ENCODE peak calls at places on chromosomes 1 and 21, in six cellular contexts. One of them, this sample, is unnamed.

GRCh38 chr1:50702395-50702794 is 257.7 kb downstream of the FAF1 start:
- DNase-seq in cardiac muscle cell: no peak
- DNase-seq in small intestine: no peak
- DNase-seq in WTC11: no peak
- DNase-seq in H9: no peak
- DNase-seq in activated T-cell treated with anti-CD3 and anti-CD28 coated beads for 4 hours: no peak
- DNase-seq in this sample: no peak

GRCh38 chr1:147808025-147808424 is 47.6 kb upstream of the GJA5 start:
- DNase-seq in activated T-cell treated with anti-CD3 and anti-CD28 coated beads for 4 hours: no peak
- DNase-seq in H9: no peak
- DNase-seq in small intestine: no peak
- DNase-seq in cardiac muscle cell: no peak
- DNase-seq in WTC11: no peak
- DNase-seq in this sample: peak; percentile 87

GRCh38 chr1:178564783-178565180 is 51.9 kb downstream of the TEX35 start:
- DNase-seq in small intestine: no peak
- DNase-seq in WTC11: no peak
- DNase-seq in cardiac muscle cell: no peak
- DNase-seq in activated T-cell treated with anti-CD3 and anti-CD28 coated beads for 4 hours: no peak
- DNase-seq in H9: no peak
- DNase-seq in this sample: no peak

GRCh38 chr1:209886219-209886536 is 51.8 kb upstream of the SYT14 start:
- DNase-seq in small intestine: no peak
- DNase-seq in WTC11: no peak
- DNase-seq in H9: no peak
- DNase-seq in cardiac muscle cell: no peak
- DNase-seq in activated T-cell treated with anti-CD3 and anti-CD28 coated beads for 4 hours: no peak
- DNase-seq in this sample: no peak

GRCh38 chr1:231619257-231619634 is 7.3 kb upstream of the DISC1 start:
- DNase-seq in WTC11: no peak
- DNase-seq in cardiac muscle cell: no peak
- DNase-seq in activated T-cell treated with anti-CD3 and anti-CD28 coated beads for 4 hours: no peak
- DNase-seq in H9: no peak
- DNase-seq in small intestine: no peak
- DNase-seq in this sample: no peak

GRCh38 chr1:175267716-175268416 is 75.3 kb upstream of the KIAA0040 start:
- DNase-seq in activated T-cell treated with anti-CD3 and anti-CD28 coated beads for 4 hours: no peak
- DNase-seq in H9: no peak
- DNase-seq in cardiac muscle cell: peak; percentile 1
- DNase-seq in small intestine: no peak
- DNase-seq in WTC11: no peak
- DNase-seq in this sample: no peak

GRCh38 chr1:12542596-12543592 is 75.1 kb downstream of the DHRS3 start:
- DNase-seq in WTC11: no peak
- DNase-seq in small intestine: no peak
- DNase-seq in H9: no peak
- DNase-seq in cardiac muscle cell: no peak
- DNase-seq in activated T-cell treated with anti-CD3 and anti-CD28 coated beads for 4 hours: no peak
- DNase-seq in this sample: no peak

GRCh38 chr1:211531194-211532085 is 39.5 kb upstream of the RD3 start:
- DNase-seq in WTC11: no peak
- DNase-seq in cardiac muscle cell: no peak
- DNase-seq in activated T-cell treated with anti-CD3 and anti-CD28 coated beads for 4 hours: no peak
- DNase-seq in small intestine: no peak
- DNase-seq in H9: no peak
- DNase-seq in this sample: no peak

GRCh38 chr1:87410771-87411170 is 82.1 kb downstream of the LMO4 start:
- DNase-seq in activated T-cell treated with anti-CD3 and anti-CD28 coated beads for 4 hours: no peak
- DNase-seq in small intestine: no peak
- DNase-seq in cardiac muscle cell: no peak
- DNase-seq in WTC11: no peak
- DNase-seq in H9: no peak
- DNase-seq in this sample: no peak

GRCh38 chr1:110250018-110250417 is 39.9 kb downstream of the KCNC4 start:
- DNase-seq in activated T-cell treated with anti-CD3 and anti-CD28 coated beads for 4 hours: no peak
- DNase-seq in H9: no peak
- DNase-seq in cardiac muscle cell: no peak
- DNase-seq in small intestine: no peak
- DNase-seq in WTC11: no peak
- DNase-seq in this sample: no peak

GRCh38 chr1:187641015-187641414 is 812.3 kb downstream of the PLA2G4A start:
- DNase-seq in cardiac muscle cell: no peak
- DNase-seq in WTC11: no peak
- DNase-seq in small intestine: no peak
- DNase-seq in activated T-cell treated with anti-CD3 and anti-CD28 coated beads for 4 hours: no peak
- DNase-seq in H9: peak; percentile 71
- DNase-seq in this sample: peak; percentile 2

GRCh38 chr21:32137266-32137665 is 141.6 kb downstream of the MIS18A start:
- DNase-seq in small intestine: no peak
- DNase-seq in cardiac muscle cell: no peak
- DNase-seq in H9: no peak
- DNase-seq in WTC11: no peak
- DNase-seq in activated T-cell treated with anti-CD3 and anti-CD28 coated beads for 4 hours: no peak
- DNase-seq in this sample: no peak

GRCh38 chr1:87219626-87220025 is 109.1 kb upstream of the LMO4 start:
- DNase-seq in small intestine: no peak
- DNase-seq in cardiac muscle cell: no peak
- DNase-seq in H9: no peak
- DNase-seq in WTC11: no peak
- DNase-seq in activated T-cell treated with anti-CD3 and anti-CD28 coated beads for 4 hours: no peak
- DNase-seq in this sample: no peak

GRCh38 chr1:109642610-109643009 is 13.3 kb upstream of the GSTM4 start:
- DNase-seq in WTC11: no peak
- DNase-seq in H9: no peak
- DNase-seq in activated T-cell treated with anti-CD3 and anti-CD28 coated beads for 4 hours: no peak
- DNase-seq in small intestine: no peak
- DNase-seq in cardiac muscle cell: no peak
- DNase-seq in this sample: no peak

GRCh38 chr1:58456470-58456869 is 90.1 kb downstream of the OMA1 start:
- DNase-seq in WTC11: no peak
- DNase-seq in activated T-cell treated with anti-CD3 and anti-CD28 coated beads for 4 hours: no peak
- DNase-seq in cardiac muscle cell: no peak
- DNase-seq in H9: no peak
- DNase-seq in small intestine: no peak
- DNase-seq in this sample: no peak

GRCh38 chr1:54367613-54368012 is 38.6 kb downstream of the SSBP3 start:
- DNase-seq in WTC11: no peak
- DNase-seq in H9: no peak
- DNase-seq in small intestine: peak; percentile 52
- DNase-seq in activated T-cell treated with anti-CD3 and anti-CD28 coated beads for 4 hours: no peak
- DNase-seq in cardiac muscle cell: no peak
- DNase-seq in this sample: no peak

GRCh38 chr1:232339077-232339476 is 290.9 kb downstream of the SIPA1L2 start:
- DNase-seq in H9: no peak
- DNase-seq in WTC11: no peak
- DNase-seq in small intestine: no peak
- DNase-seq in cardiac muscle cell: no peak
- DNase-seq in activated T-cell treated with anti-CD3 and anti-CD28 coated beads for 4 hours: no peak
- DNase-seq in this sample: no peak

GRCh38 chr1:222861057-222861456 is 46.2 kb downstream of the DISP1 start:
- DNase-seq in WTC11: no peak
- DNase-seq in cardiac muscle cell: no peak
- DNase-seq in small intestine: no peak
- DNase-seq in activated T-cell treated with anti-CD3 and anti-CD28 coated beads for 4 hours: no peak
- DNase-seq in H9: no peak
- DNase-seq in this sample: no peak

GRCh38 chr21:42009018-42009830 is 936 bp downstream of the ZBTB21 start:
- DNase-seq in activated T-cell treated with anti-CD3 and anti-CD28 coated beads for 4 hours: peak; percentile 37
- DNase-seq in cardiac muscle cell: peak; percentile 62
- DNase-seq in H9: peak; percentile 46
- DNase-seq in small intestine: peak; percentile 43
- DNase-seq in WTC11: peak; percentile 62
- DNase-seq in this sample: peak; percentile 62